ENCODE peak calls at places on chromosomes 13 and 19, in four cellular contexts. R is psoas muscle, K is ovary, O is tibial artery. D is an unnamed sample. For H3K4me1, the result is how much of the 10 kb centered on the place peaks cover.

GRCh38 chr19:29855771-29856510 is 44.1 kb downstream of the CCNE1 start:
- DNase-seq in O (no peak), K (no peak), R (no peak), D (no peak)

GRCh38 chr13:102836471-102836870 is 9.4 kb upstream of the ERCC5 start:
- DNase-seq in R (no peak), O (no peak), K (no peak), D (no peak)

GRCh38 chr13:90594694-90595093 is 752.8 kb upstream of the MIR17HG start:
- DNase-seq in K (no peak), O (no peak), R (no peak), D (no peak)

GRCh38 chr19:42919757-42920079 is 2.0 kb upstream of the PSG6 start:
- DNase-seq in R (no peak), O (no peak), K (no peak), D (no peak)

GRCh38 chr19:13621413-13621812 is 115.1 kb upstream of the CACNA1A start:
- DNase-seq in R (peak), O (no peak), K (no peak), D (peak)

GRCh38 chr13:107216046-107216715 is 648.2 kb upstream of the ARGLU1 start:
- DNase-seq in K (no peak), R (no peak), O (no peak), D (no peak)

GRCh38 chr19:27765912-27766725 is 1446.8 kb downstream of the UQCRFS1 start:
- DNase-seq in K (no peak), R (no peak), O (no peak), D (no peak)

GRCh38 chr19:45613926-45614725 is 12.1 kb upstream of the GPR4 start:
- DNase-seq in O (no peak), R (no peak), K (no peak), D (peak)

GRCh38 chr19:17625980-17626379 is 62.2 kb downstream of the UNC13A start:
- DNase-seq in K (no peak), O (no peak), R (no peak), D (no peak)

DNA sequence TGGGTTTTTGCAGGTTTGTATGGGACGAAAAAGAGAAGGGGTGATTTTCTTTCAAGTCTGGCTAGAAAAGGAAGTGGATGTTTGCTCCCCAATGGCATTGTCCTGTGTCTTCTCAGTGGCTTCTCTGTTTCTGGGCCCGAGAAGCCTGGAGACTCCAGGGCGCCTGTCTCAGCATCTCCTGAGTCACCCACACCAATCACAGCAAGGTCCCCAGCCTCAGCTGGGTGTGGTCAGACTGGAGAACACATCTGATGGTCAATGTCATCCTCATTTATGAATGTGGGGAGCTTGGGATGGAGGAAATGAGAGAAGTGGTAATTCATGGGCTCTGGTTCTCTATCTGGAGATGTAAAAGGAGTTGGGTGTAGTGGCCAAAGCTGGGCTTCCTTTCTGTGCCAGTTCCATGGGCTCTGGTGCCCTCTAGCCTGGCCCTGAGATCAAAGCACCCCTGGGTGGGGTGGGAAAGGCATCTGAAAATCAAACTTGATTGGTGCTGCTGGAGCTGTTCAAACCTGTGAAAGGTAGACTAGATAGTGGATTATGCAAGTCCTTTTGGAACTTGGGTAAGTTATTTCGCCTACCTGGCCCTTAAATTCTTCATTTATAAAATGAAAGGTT is 13.4 kb downstream of the RASL11A start:
- DNase-seq in O (peak), R (no peak), K (no peak), D (no peak)
- TF ChIP-seq CTCF in O (peak), R (peak), K (no peak), D (peak)

GRCh38 chr13:110326263-110326904 is 19.3 kb downstream of the COL4A2 start:
- DNase-seq in O (no peak), R (no peak), K (no peak), D (no peak)
- H3K4me1 ChIP-seq in O (half or more), R (under half), K (under half), D (under half)

GRCh38 chr13:42048323-42048624 is 174 bp upstream of the DGKH start:
- DNase-seq in K (no peak), O (no peak), R (no peak), D (no peak)

GRCh38 chr13:42048625-42049453 is at the start of gene DGKH:
- DNase-seq in K (peak), R (peak), O (peak), D (peak)

GRCh38 chr13:42049454-42049780 is 969 bp downstream of the DGKH start:
- DNase-seq in R (no peak), K (no peak), O (no peak), D (no peak)

GRCh38 chr13:42046448-42046847 is 2.0 kb upstream of the DGKH start:
- DNase-seq in K (no peak), O (no peak), R (no peak), D (no peak)

GRCh38 chr13:42047561-42048322 is 706 bp upstream of the DGKH start:
- DNase-seq in K (peak), R (peak), O (peak), D (no peak)
- H3K27ac ChIP-seq in K (peak), R (peak), O (peak), D (peak)

GRCh38 chr13:30671271-30671815 is 53.6 kb downstream of the USPL1 start:
- DNase-seq in O (no peak), K (no peak), R (no peak), D (no peak)

GRCh38 chr13:30668305-30668704 is 50.6 kb downstream of the USPL1 start:
- DNase-seq in O (no peak), R (no peak), K (no peak), D (no peak)

GRCh38 chr13:30676672-30677071 is 58.7 kb upstream of the ALOX5AP start:
- DNase-seq in R (no peak), K (no peak), O (no peak), D (no peak)

GRCh38 chr13:30679483-30680330 is 55.6 kb upstream of the ALOX5AP start:
- DNase-seq in O (no peak), K (no peak), R (no peak), D (no peak)

GRCh38 chr13:30673669-30674521 is 56.2 kb downstream of the USPL1 start:
- DNase-seq in K (peak), O (peak), R (peak), D (peak)
- TF ChIP-seq CTCF in K (peak), O (peak), R (peak), D (peak)

GRCh38 chr13:73190477-73190876 is 131.7 kb downstream of the KLF5 start:
- DNase-seq in O (no peak), K (no peak), R (no peak), D (no peak)
- H3K4me1 ChIP-seq in O (under half), K (under half), R (under half), D (under half)

DNA sequence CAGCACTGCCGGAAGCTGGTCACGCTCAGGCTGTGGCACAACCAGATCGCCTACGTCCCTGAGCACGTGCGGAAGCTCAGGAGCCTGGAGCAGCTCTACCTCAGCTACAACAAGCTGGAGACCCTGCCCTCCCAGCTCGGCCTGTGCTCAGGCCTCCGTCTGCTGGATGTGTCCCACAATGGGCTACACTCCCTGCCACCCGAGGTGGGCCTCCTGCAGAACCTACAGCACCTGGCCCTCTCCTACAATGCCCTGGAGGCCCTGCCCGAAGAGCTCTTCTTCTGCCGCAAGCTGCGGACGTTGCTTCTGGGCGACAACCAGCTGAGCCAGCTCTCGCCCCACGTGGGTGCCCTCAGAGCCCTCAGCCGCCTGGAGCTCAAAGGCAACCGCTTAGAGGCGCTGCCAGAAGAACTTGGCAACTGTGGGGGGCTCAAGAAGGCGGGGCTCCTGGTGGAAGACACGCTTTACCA is 3.2 kb upstream of the MAP2K7 start:
- DNase-seq in O (no peak), K (no peak), R (no peak), D (peak)
- H3K27ac ChIP-seq in O (no peak), K (no peak), R (no peak), D (peak)

D was measured in RWPE2.